ENCODE peak calls at places on chromosomes 4 and X, in ten cellular contexts. E is kidney tubule cell; X is GM20000; G is central memory CD8-positive, alpha-beta T cell; F is GM23248; I is AG09319; C is cardiac septum; J is T-helper 1 cell; R is globus pallidus; Z is K562. M is an unnamed sample.

GRCh38 chrX:31223817-31224216 is 152.0 kb upstream of the FTHL17 start:
- DNase-seq in X (peak; percentile 5), G (no peak), Z (no peak), J (no peak), I (no peak), R (no peak), C (no peak), E (peak; percentile 70), F (peak; percentile 80), M (peak; percentile 83)

GRCh38 chrX:130108647-130109428 is 1.5 kb downstream of the ELF4 start:
- DNase-seq in F (peak; percentile 62), X (peak; percentile 75), E (peak; percentile 66), R (no peak), G (no peak), I (no peak), C (no peak), Z (peak; percentile 61), J (no peak), M (peak; percentile 45)

GRCh38 chr4:113232194-113232593 is 182.7 kb downstream of the ANK2 start:
- DNase-seq in I (no peak), C (no peak), J (no peak), X (no peak), Z (no peak), G (no peak), E (peak; percentile 26), R (no peak), F (peak; percentile 39), M (no peak)

GRCh38 chr4:135240796-135241195 is 1039.2 kb upstream of the PABPC4L start:
- DNase-seq in R (no peak), J (no peak), I (no peak), X (no peak), E (no peak), C (no peak), Z (no peak), F (no peak), G (no peak), M (no peak)

GRCh38 chr4:15402146-15402545 is 25.7 kb upstream of the C1QTNF7 start:
- DNase-seq in R (no peak), C (no peak), I (no peak), X (no peak), F (peak; percentile 60), J (no peak), E (no peak), Z (no peak), G (no peak), M (peak; percentile 17)

GRCh38 chr4:67983333-67983732 is 20.0 kb upstream of the TMPRSS11A start:
- DNase-seq in F (peak; percentile 23), G (no peak), I (no peak), C (no peak), X (no peak), E (peak; percentile 18), R (no peak), J (no peak), Z (no peak), M (peak; percentile 80)

GRCh38 chr4:153488006-153488718 is 22.0 kb downstream of the TMEM131L start:
- DNase-seq in J (peak; percentile 77), R (no peak), C (no peak), G (peak; percentile 47), I (no peak), F (no peak), Z (no peak), E (no peak), X (peak; percentile 55), M (peak; percentile 69)

GRCh38 chr4:36020351-36020750 is 224.0 kb downstream of the ARAP2 start:
- DNase-seq in R (no peak), J (no peak), F (no peak), I (no peak), G (no peak), X (no peak), E (no peak), C (no peak), Z (no peak), M (no peak)

GRCh38 chr4:105587851-105588250 is 35.4 kb downstream of the ARHGEF38 start:
- DNase-seq in Z (no peak), J (no peak), G (no peak), X (no peak), C (no peak), E (peak; percentile 38), I (no peak), R (no peak), F (no peak), M (no peak)

GRCh38 chrX:101550362-101550761 is at the start of gene ARMCX1:
- DNase-seq in I (peak; percentile 35), E (peak; percentile 62), Z (no peak), X (no peak), R (peak; percentile 71), F (peak; percentile 84), G (no peak), C (peak; percentile 87), J (no peak), M (peak; percentile 41)

GRCh38 chr4:167908816-167909215 is 183.5 kb upstream of the ANXA10 start:
- DNase-seq in C (no peak), Z (no peak), X (no peak), J (no peak), R (no peak), E (no peak), F (no peak), G (no peak), I (no peak), M (no peak)

GRCh38 chr4:30454504-30454903 is 265.7 kb upstream of the PCDH7 start:
- DNase-seq in I (no peak), R (no peak), Z (no peak), J (no peak), C (no peak), F (no peak), X (no peak), E (no peak), G (no peak), M (no peak)

GRCh38 chrX:1434871-1435240 is 17.9 kb downstream of the ASMTL start:
- DNase-seq in G (no peak), J (no peak), R (no peak), F (no peak), E (no peak), X (no peak), C (no peak), Z (no peak), I (no peak), M (no peak)

GRCh38 chrX:124346064-124346876 is at the start of gene SH2D1A:
- DNase-seq in C (no peak), X (no peak), G (no peak), F (peak; percentile 2), Z (peak; percentile 29), R (no peak), J (no peak), I (no peak), E (no peak), M (no peak)

GRCh38 chr4:181784881-181785280 is 458.3 kb upstream of the TENM3 start:
- DNase-seq in I (no peak), X (no peak), J (no peak), Z (no peak), F (no peak), G (no peak), R (no peak), E (no peak), C (no peak), M (no peak)

GRCh38 chr4:130203571-130203970 is 1107.6 kb downstream of the C4orf33 start:
- DNase-seq in F (no peak), Z (no peak), C (no peak), J (no peak), I (no peak), G (no peak), R (no peak), E (no peak), X (no peak), M (no peak)

GRCh38 chrX:105552395-105552794 is 269.9 kb upstream of the NRK start:
- DNase-seq in X (no peak), I (no peak), F (no peak), J (no peak), G (no peak), Z (no peak), R (no peak), C (no peak), E (peak; percentile 58), M (peak; percentile 94)

GRCh38 chr4:169811476-169811875 is 53.7 kb upstream of the HPF1 start:
- DNase-seq in Z (no peak), J (no peak), G (no peak), X (no peak), C (no peak), R (no peak), E (no peak), F (no peak), I (no peak), M (no peak)

GRCh38 chrX:147875866-147876596 is 35.7 kb upstream of the FMR1 start:
- DNase-seq in R (no peak), F (no peak), C (no peak), X (no peak), I (no peak), G (no peak), Z (no peak), J (no peak), E (peak; percentile 69), M (no peak)

GRCh38 chr4:185470503-185471195 is 884 bp downstream of the CCDC110 start:
- DNase-seq in Z (no peak), I (no peak), F (peak; percentile 60), R (peak; percentile 63), E (peak; percentile 65), G (peak; percentile 40), J (no peak), C (no peak), X (peak; percentile 24), M (peak; percentile 38)

GRCh38 chrX:35670894-35671293 is 127.2 kb upstream of the MAGEB16 start:
- DNase-seq in X (no peak), I (no peak), E (no peak), Z (no peak), C (no peak), R (no peak), G (no peak), J (no peak), F (no peak), M (no peak)

GRCh38 chrX:70479970-70480659 is 35.5 kb downstream of the DLG3 start:
- DNase-seq in R (no peak), X (no peak), I (no peak), J (no peak), C (no peak), E (peak; percentile 64), G (no peak), F (no peak), Z (no peak), M (no peak)

GRCh38 chrX:38166478-38167083 is 54.1 kb downstream of the SRPX start:
- DNase-seq in F (peak; percentile 45), I (no peak), J (peak; percentile 1), Z (peak; percentile 10), E (peak; percentile 44), G (no peak), R (no peak), C (no peak), X (peak; percentile 7), M (no peak)

GRCh38 chr4:101348367-101348827 is 1.1 kb upstream of the PPP3CA start:
- DNase-seq in J (no peak), X (no peak), R (peak; percentile 64), F (peak; percentile 63), Z (no peak), C (no peak), G (no peak), E (no peak), I (no peak), M (peak; percentile 40)

GRCh38 chrX:73214366-73215094 is at the start of gene NAP1L2:
- DNase-seq in F (peak; percentile 33), X (no peak), Z (no peak), I (no peak), E (peak; percentile 76), R (peak; percentile 39), G (no peak), C (no peak), J (peak; percentile 34), M (peak; percentile 62)

GRCh38 chr4:188714907-188715306 is 575.7 kb downstream of the TRIML1 start:
- DNase-seq in C (no peak), G (no peak), F (peak; percentile 64), J (no peak), E (peak; percentile 92), Z (no peak), I (peak; percentile 27), X (no peak), R (no peak), M (peak; percentile 82)

GRCh38 chr4:70768301-70768948 is 46.7 kb downstream of the RUFY3 start:
- DNase-seq in X (no peak), E (no peak), G (no peak), F (peak; percentile 28), I (no peak), C (no peak), R (no peak), Z (no peak), J (no peak), M (no peak)

GRCh38 chr4:123603165-123603564 is 206.6 kb downstream of the SPRY1 start:
- DNase-seq in E (peak; percentile 83), J (no peak), F (peak; percentile 14), X (no peak), R (no peak), G (no peak), I (no peak), Z (no peak), C (no peak), M (peak; percentile 67)

M was measured in mammary epithelial cell.